ENCODE peak calls at places on chromosomes 1 and 21, in seven cellular contexts. F is neural progenitor cell, N is endothelial cell, T is osteocyte, U is foreskin fibroblast, X is tibial artery, O is kidney epithelial cell. Y is an unnamed sample.

GRCh38 chr1:213138892-213139291 is 87.9 kb downstream of the RPS6KC1 start:
- DNase-seq in T (no peak), X (no peak), F (no peak), N (no peak), U (peak), O (no peak), Y (no peak)

GRCh38 chr1:115706774-115707425 is 61.6 kb downstream of the CASQ2 start:
- DNase-seq in O (peak), N (no peak), X (no peak), U (peak), F (peak), T (no peak), Y (no peak)

GRCh38 chr1:62725981-62726588 is 37.9 kb upstream of the DOCK7 start:
- DNase-seq in F (no peak), O (no peak), U (no peak), T (no peak), X (no peak), N (no peak), Y (no peak)

GRCh38 chr1:220691039-220691684 is 999 bp downstream of the C1orf115 start:
- DNase-seq in X (no peak), U (peak), O (no peak), T (peak), F (peak), N (no peak), Y (no peak)

GRCh38 chr21:34219334-34220020 is 144.3 kb upstream of the KCNE2 start:
- DNase-seq in X (no peak), O (no peak), N (no peak), T (no peak), F (no peak), U (no peak), Y (no peak)

GRCh38 chr21:41366522-41367151 is 4.8 kb downstream of the MX2 start:
- DNase-seq in X (no peak), U (peak), T (peak), N (no peak), F (no peak), O (peak), Y (no peak)

GRCh38 chr1:1360511-1361169 is 2.3 kb upstream of the MXRA8 start:
- DNase-seq in F (peak), N (no peak), T (no peak), U (peak), O (peak), X (peak), Y (peak)

GRCh38 chr1:29465755-29466154 is 229.4 kb downstream of the PTPRU start:
- DNase-seq in N (no peak), O (no peak), F (peak), X (no peak), U (peak), T (no peak), Y (peak)

GRCh38 chr1:145979746-145980435 is 15.4 kb downstream of the POLR3GL start:
- DNase-seq in F (no peak), T (no peak), N (no peak), X (peak), O (no peak), U (no peak), Y (no peak)

GRCh38 chr1:169680377-169681019 is 30.9 kb downstream of the SELL start:
- DNase-seq in U (no peak), N (no peak), X (no peak), T (no peak), O (no peak), F (no peak), Y (no peak)

GRCh38 chr1:115117303-115117702 is 28.0 kb upstream of the TSPAN2 start:
- DNase-seq in F (no peak), T (no peak), X (no peak), O (no peak), U (no peak), N (no peak), Y (no peak)

GRCh38 chr21:15520811-15521643 is 208.8 kb upstream of the USP25 start:
- DNase-seq in X (no peak), U (peak), O (no peak), T (no peak), N (no peak), F (peak), Y (no peak)

GRCh38 chr1:69320679-69321310 is 246.9 kb upstream of the LRRC7 start:
- DNase-seq in O (no peak), F (no peak), N (no peak), U (no peak), T (no peak), X (no peak), Y (no peak)

GRCh38 chr21:44398499-44398898 is 45.1 kb downstream of the TRPM2 start:
- DNase-seq in X (no peak), O (no peak), U (no peak), N (no peak), T (peak), F (no peak), Y (no peak)

GRCh38 chr1:86018311-86018923 is 138.2 kb downstream of the COL24A1 start:
- DNase-seq in N (peak), T (no peak), O (no peak), F (peak), U (peak), X (no peak), Y (peak)

GRCh38 chr1:234093741-234094140 is 189.3 kb downstream of the SLC35F3 start:
- DNase-seq in F (no peak), O (no peak), X (peak), T (no peak), U (no peak), N (no peak), Y (no peak)

GRCh38 chr1:206693029-206693428 is 8.3 kb downstream of the MAPKAPK2 start:
- DNase-seq in U (peak), O (no peak), F (no peak), X (peak), T (no peak), N (no peak), Y (no peak)

GRCh38 chr1:65066766-65067490 is 81.1 kb upstream of the AK4 start:
- DNase-seq in N (peak), O (no peak), X (peak), T (peak), F (peak), U (peak), Y (peak)

GRCh38 chr1:244271909-244272308 is 179.8 kb downstream of the ADSS2 start:
- DNase-seq in F (no peak), U (no peak), T (no peak), O (no peak), X (no peak), N (no peak), Y (no peak)

GRCh38 chr1:115445090-115445489 is 107.0 kb upstream of the NGF start:
- DNase-seq in X (no peak), O (no peak), U (no peak), F (no peak), N (no peak), T (no peak), Y (no peak)

GRCh38 chr1:205563927-205564441 is 59.5 kb downstream of the CDK18 start:
- DNase-seq in O (no peak), T (no peak), X (no peak), U (no peak), F (no peak), N (no peak), Y (no peak)

GRCh38 chr1:53657256-53657805 is 81.6 kb downstream of the GLIS1 start:
- DNase-seq in X (no peak), T (no peak), F (no peak), U (no peak), N (no peak), O (no peak), Y (no peak)

GRCh38 chr21:15732290-15732995 is 2.7 kb downstream of the USP25 start:
- DNase-seq in N (no peak), F (no peak), U (peak), O (peak), T (no peak), X (no peak), Y (no peak)

GRCh38 chr1:32192220-32192948 is 8.0 kb upstream of the CCDC28B start:
- DNase-seq in U (no peak), F (no peak), N (no peak), X (no peak), T (no peak), O (no peak), Y (no peak)

GRCh38 chr1:46487818-46488218 is 1.8 kb upstream of the DMBX1 start:
- DNase-seq in X (no peak), O (no peak), N (peak), T (no peak), F (peak), U (no peak), Y (peak)

GRCh38 chr1:208101661-208102431 is 142.3 kb downstream of the PLXNA2 start:
- DNase-seq in F (peak), N (no peak), X (no peak), U (peak), T (no peak), O (no peak), Y (no peak)

GRCh38 chr1:240295811-240296210 is 204.1 kb downstream of the FMN2 start:
- DNase-seq in T (no peak), O (no peak), F (no peak), U (peak), X (no peak), N (no peak), Y (no peak)

DNA sequence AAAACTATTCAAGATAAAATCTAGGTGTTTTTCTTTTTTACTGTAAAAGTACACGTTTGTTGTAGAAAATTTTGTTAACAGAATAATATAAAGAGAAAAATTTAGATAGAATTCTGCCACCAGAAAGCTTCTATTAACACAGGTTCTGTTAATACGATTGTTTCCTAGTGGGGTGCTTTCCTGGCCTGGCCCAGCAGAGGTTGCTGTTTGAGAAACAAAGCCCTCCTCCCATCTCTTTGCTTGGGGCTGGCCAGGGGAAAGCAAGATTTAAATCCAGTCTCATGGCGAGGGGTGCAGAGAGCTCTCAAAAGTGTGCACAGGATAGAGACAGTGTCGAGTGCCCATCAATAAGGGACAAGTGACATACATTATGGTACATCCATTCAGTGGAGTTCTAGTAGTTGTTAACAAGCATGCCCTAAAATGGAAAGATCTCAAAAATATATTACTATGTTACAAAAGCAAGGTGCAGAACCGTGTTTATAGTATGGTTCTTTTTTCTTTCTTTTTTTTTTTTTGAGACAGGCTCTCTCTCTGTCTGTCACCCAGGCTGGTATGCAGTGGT is 14.6 kb upstream of the ACBD3 start:
- DNase-seq in X (no peak), T (no peak), U (peak), O (no peak), F (peak), N (peak), Y (no peak)
- TF ChIP-seq CTCF in X (no peak), T (peak), U (peak), O (peak), F (peak), N (no peak), Y (peak)

GRCh38 chr1:23634840-23635642 is 56.6 kb upstream of the RPL11 start:
- DNase-seq in T (peak), N (peak), O (peak), U (peak), X (peak), F (peak), Y (peak)
- TF ChIP-seq CTCF in T (peak), N (peak), O (peak), U (peak), X (peak), F (peak), Y (peak)

DNA sequence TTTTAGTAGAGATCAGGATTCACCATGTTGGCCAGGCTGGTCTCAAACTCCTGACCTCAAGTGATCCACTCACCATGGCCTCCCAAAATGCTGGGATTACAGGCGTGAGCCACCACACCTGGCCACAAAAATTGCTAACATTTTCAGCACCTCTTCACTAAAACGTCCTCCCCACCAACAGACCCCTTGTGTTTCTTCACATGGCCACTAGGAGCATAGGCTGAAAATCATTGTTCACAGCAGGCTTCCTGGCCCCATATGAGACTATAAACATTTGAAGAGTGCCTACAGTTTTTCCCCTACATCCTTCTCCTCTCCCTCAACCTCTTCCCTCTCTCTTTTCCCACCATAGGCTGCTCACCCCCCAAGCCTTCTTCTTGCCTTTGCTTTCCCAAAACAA is 28.0 kb upstream of the SFPQ start:
- DNase-seq in F (peak), U (peak), T (no peak), O (no peak), N (peak), X (no peak), Y (no peak)
- TF ChIP-seq CTCF in F (peak), U (peak), T (peak), O (peak), N (peak), X (no peak), Y (peak)

DNA sequence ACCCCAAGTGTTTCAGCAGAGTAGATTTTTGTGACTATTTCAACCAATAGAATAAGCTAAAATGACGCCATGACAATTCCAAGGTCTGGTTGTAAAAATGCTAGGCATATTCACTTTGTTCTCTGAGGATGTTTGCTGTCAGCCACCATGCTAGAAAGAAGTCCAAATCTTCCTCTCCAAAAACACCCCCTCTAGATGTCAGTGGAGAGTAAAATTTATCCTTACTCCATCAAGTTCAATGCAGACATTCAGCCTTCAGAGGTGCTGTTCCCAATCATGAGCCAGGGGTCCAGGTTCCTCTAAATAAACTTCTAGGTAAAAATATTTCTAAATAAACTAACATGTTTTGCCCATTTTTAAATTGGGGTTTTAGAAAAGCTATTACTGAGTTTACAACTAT is 395.4 kb upstream of the ADAMTS5 start:
- DNase-seq in F (no peak), O (no peak), X (no peak), T (no peak), U (no peak), N (no peak), Y (no peak)
- TF ChIP-seq CTCF in F (no peak), O (no peak), X (no peak), T (no peak), U (no peak), N (no peak), Y (no peak)

GRCh38 chr1:54861070-54861761 is 25.8 kb downstream of the DHCR24 start:
- DNase-seq in T (no peak), F (no peak), X (no peak), N (no peak), O (no peak), U (no peak), Y (no peak)
- TF ChIP-seq CTCF in T (no peak), F (no peak), X (no peak), N (no peak), O (no peak), U (no peak), Y (no peak)

GRCh38 chr1:218262259-218262658 is 22.8 kb upstream of the RRP15 start:
- DNase-seq in F (no peak), N (no peak), U (no peak), O (no peak), T (no peak), X (no peak), Y (no peak)
- TF ChIP-seq CTCF in F (no peak), N (no peak), U (no peak), O (no peak), T (no peak), X (no peak), Y (no peak)

DNA sequence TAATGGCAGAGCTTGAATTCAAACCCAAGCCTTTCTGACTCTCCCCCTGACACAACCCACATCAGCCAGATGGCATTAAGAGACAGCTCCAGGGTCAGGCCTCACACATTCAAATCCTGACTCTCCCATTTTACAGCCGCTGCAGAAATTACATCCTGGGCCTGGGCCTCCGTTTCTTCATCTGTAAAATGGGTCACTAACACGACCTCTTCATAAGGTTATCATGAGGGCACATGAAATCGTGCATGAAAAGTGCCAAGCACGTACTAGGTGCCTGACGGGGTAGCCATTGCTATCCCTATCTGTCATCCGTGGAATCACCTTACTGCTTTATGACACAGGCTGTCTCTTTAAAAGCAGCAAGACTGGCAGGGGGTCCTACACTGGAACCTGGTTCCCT is 19.8 kb upstream of the CASZ1 start:
- DNase-seq in U (no peak), F (no peak), X (no peak), N (no peak), T (no peak), O (no peak), Y (no peak)
- TF ChIP-seq CTCF in U (no peak), F (no peak), X (no peak), N (no peak), T (no peak), O (no peak), Y (no peak)

Y was measured in nephron progenitor cell.